ENCODE peak calls at places on chromosomes 11 and 22, in four cellular contexts. W is stimulated activated CD4-positive, alpha-beta T cell treated with anti-CD3 and anti-CD28 coated beads, TNF-alpha, amount 100 ng/mL, for 1 hour; U is heart left ventricle; D is GM04504. E is an unnamed sample.

GRCh38 chr22:38397189-38398097 is 57.6 kb downstream of the KCNJ4 start:
- DNase-seq in W (no peak), U (peak; percentile 65), D (no peak), E (no peak)

GRCh38 chr11:1263036-1263435 is 40.2 kb downstream of the MUC5B start:
- DNase-seq in W (no peak), U (no peak), D (no peak), E (no peak)

GRCh38 chr11:95925011-95925410 is 1.1 kb upstream of the MTMR2 start:
- DNase-seq in W (no peak), U (no peak), D (no peak), E (no peak)

GRCh38 chr22:32661296-32661695 is 140.2 kb upstream of the TIMP3 start:
- DNase-seq in W (no peak), U (peak; percentile 52), D (peak; percentile 80), E (no peak)

GRCh38 chr11:32056445-32056844 is 34.4 kb upstream of the RCN1 start:
- DNase-seq in W (no peak), U (no peak), D (peak; percentile 67), E (no peak)

GRCh38 chr11:8312966-8313365 is 49.3 kb upstream of the LMO1 start:
- DNase-seq in W (no peak), U (no peak), D (no peak), E (no peak)

GRCh38 chr22:49767355-49768062 is 60.2 kb downstream of the BRD1 start:
- DNase-seq in W (no peak), U (no peak), D (peak; percentile 15), E (peak; percentile 59)

GRCh38 chr11:113401718-113402117 is 14.1 kb downstream of the ANKK1 start:
- DNase-seq in W (no peak), U (peak; percentile 79), D (no peak), E (no peak)

GRCh38 chr11:73866586-73866996 is 10.1 kb downstream of the COA4 start:
- DNase-seq in W (no peak), U (no peak), D (peak; percentile 80), E (no peak)

GRCh38 chr11:75924966-75925784 is 110.2 kb downstream of the UVRAG start:
- DNase-seq in W (no peak), U (peak; percentile 19), D (no peak), E (no peak)

GRCh38 chr11:33869511-33870422 is 22.1 kb downstream of the LMO2 start:
- DNase-seq in W (peak; percentile 11), U (peak; percentile 75), D (no peak), E (no peak)

GRCh38 chr11:70595452-70595851 is 197.1 kb downstream of the CTTN start:
- DNase-seq in W (no peak), U (no peak), D (no peak), E (peak; percentile 61)

GRCh38 chr11:119880143-119880542 is 151.1 kb upstream of the NECTIN1 start:
- DNase-seq in W (no peak), U (no peak), D (no peak), E (no peak)

GRCh38 chr22:23179381-23180294 is 671 bp upstream of the BCR start:
- DNase-seq in W (no peak), U (no peak), D (no peak), E (no peak)

GRCh38 chr11:27505781-27506180 is 788 bp downstream of the LIN7C start:
- DNase-seq in W (no peak), U (no peak), D (no peak), E (no peak)

GRCh38 chr11:60281482-60281881 is 1.0 kb downstream of the MS4A4A start:
- DNase-seq in W (no peak), U (no peak), D (no peak), E (no peak)

GRCh38 chr11:10117709-10118341 is 176.2 kb downstream of the SBF2 start:
- DNase-seq in W (no peak), U (no peak), D (peak; percentile 57), E (no peak)

GRCh38 chr11:85717360-85717927 is 31.4 kb upstream of the CCDC89 start:
- DNase-seq in W (no peak), U (no peak), D (no peak), E (no peak)

GRCh38 chr22:44046485-44047141 is 22.5 kb downstream of the PARVB start:
- DNase-seq in W (no peak), U (peak; percentile 57), D (no peak), E (no peak)

GRCh38 chr11:128940603-128941002 is 2.1 kb downstream of the TP53AIP1 start:
- DNase-seq in W (no peak), U (no peak), D (no peak), E (no peak)

GRCh38 chr11:26193714-26194373 is 138.1 kb upstream of the ANO3 start:
- DNase-seq in W (no peak), U (no peak), D (peak; percentile 24), E (no peak)

GRCh38 chr11:1586699-1587098 is 1.6 kb upstream of the KRTAP5-1 start:
- DNase-seq in W (no peak), U (no peak), D (no peak), E (no peak)

GRCh38 chr11:98007072-98007471 is 1013.7 kb upstream of the CNTN5 start:
- DNase-seq in W (no peak), U (no peak), D (no peak), E (no peak)

GRCh38 chr11:68032003-68032402 is 1.5 kb downstream of the NDUFS8 start:
- DNase-seq in W (no peak), U (no peak), D (no peak), E (no peak)

GRCh38 chr11:74154621-74155281 is 16.1 kb downstream of the C2CD3 start:
- DNase-seq in W (no peak), U (no peak), D (no peak), E (no peak)

GRCh38 chr11:41116970-41117369 is 342.5 kb downstream of the LRRC4C start:
- DNase-seq in W (no peak), U (no peak), D (no peak), E (no peak)

GRCh38 chr11:67351275-67352005 is 1.9 kb downstream of the POLD4 start:
- DNase-seq in W (peak; percentile 52), U (no peak), D (no peak), E (peak; percentile 77)

GRCh38 chr11:120106354-120106753 is 31.6 kb downstream of the TRIM29 start:
- DNase-seq in W (no peak), U (no peak), D (no peak), E (no peak)

GRCh38 chr11:70838198-70838597 is 414.2 kb downstream of the SHANK2 start:
- DNase-seq in W (no peak), U (no peak), D (no peak), E (no peak)

GRCh38 chr11:107176148-107177105 is 158.2 kb upstream of the GUCY1A2 start:
- DNase-seq in W (no peak), U (no peak), D (no peak), E (no peak)

GRCh38 chr11:44570411-44571155 is 5.1 kb downstream of the CD82 start:
- DNase-seq in W (no peak), U (no peak), D (no peak), E (peak; percentile 70)

GRCh38 chr22:50059185-50059880 is 1.2 kb upstream of the TTLL8 start:
- DNase-seq in W (no peak), U (no peak), D (no peak), E (no peak)

GRCh38 chr11:107549253-107549953 is 16.1 kb downstream of the ALKBH8 start:
- DNase-seq in W (no peak), U (no peak), D (no peak), E (no peak)